ENCODE peak calls at places on chromosomes 5 and 9, in eight cellular contexts. Y is GM19239; J is sciatic nerve; G is activated CD4-positive, alpha-beta T cell treated with anti-CD3 and anti-CD28 coated beads, Interleukin-2, amount 50 U/mL, for 1 hour; D is Peyer's patch; P is mucosa of descending colon; H is effector CD4-positive, alpha-beta T cell; Q is left colon. F is an unnamed sample.

GRCh38 chr9:133199648-133200321 is 9.3 kb downstream of the OBP2B start:
- DNase-seq in Y (no peak), J (no peak), G (peak), D (no peak), P (peak), H (no peak), Q (peak), F (peak)

GRCh38 chr5:66620711-66621110 is 24.5 kb downstream of the MAST4 start:
- DNase-seq in Y (no peak), J (no peak), G (no peak), D (no peak), P (no peak), H (no peak), Q (no peak), F (no peak)

GRCh38 chr9:69637801-69638200 is 34.4 kb downstream of the APBA1 start:
- DNase-seq in Y (no peak), J (no peak), G (no peak), D (no peak), P (no peak), H (no peak), Q (no peak), F (no peak)

GRCh38 chr9:6818292-6818922 is 60.6 kb downstream of the KDM4C start:
- DNase-seq in Y (no peak), J (no peak), G (no peak), D (no peak), P (peak), H (no peak), Q (no peak), F (no peak)

GRCh38 chr5:159781626-159782157 is 134.6 kb upstream of the ADRA1B start:
- DNase-seq in Y (no peak), J (no peak), G (no peak), D (no peak), P (no peak), H (no peak), Q (no peak), F (no peak)

GRCh38 chr9:42396318-42396717 is 212.9 kb downstream of the SPATA31A6 start:
- DNase-seq in Y (no peak), J (no peak), G (no peak), D (no peak), P (no peak), H (no peak), Q (no peak), F (no peak)

GRCh38 chr5:55160493-55161209 is 680 bp downstream of the GPX8 start:
- DNase-seq in Y (no peak), J (peak), G (no peak), D (no peak), P (peak), H (no peak), Q (peak), F (peak)

GRCh38 chr9:14027114-14027812 is 286.7 kb downstream of the NFIB start:
- DNase-seq in Y (no peak), J (no peak), G (no peak), D (no peak), P (peak), H (no peak), Q (peak), F (peak)

GRCh38 chr5:76175821-76176403 is 92.7 kb downstream of the SV2C start:
- DNase-seq in Y (peak), J (no peak), G (no peak), D (no peak), P (no peak), H (no peak), Q (no peak), F (no peak)

GRCh38 chr9:37290881-37291485 is 131.5 kb upstream of the GRHPR start:
- DNase-seq in Y (no peak), J (no peak), G (no peak), D (no peak), P (no peak), H (no peak), Q (no peak), F (no peak)

GRCh38 chr5:97107266-97107665 is 35.1 kb downstream of the LIX1 start:
- DNase-seq in Y (no peak), J (no peak), G (no peak), D (no peak), P (no peak), H (no peak), Q (no peak), F (no peak)

GRCh38 chr9:96874947-96875459 is 20.7 kb upstream of the ZNF782 start:
- DNase-seq in Y (no peak), J (no peak), G (peak), D (peak), P (peak), H (peak), Q (peak), F (peak)

GRCh38 chr5:124040799-124041198 is 528.8 kb downstream of the CSNK1G3 start:
- DNase-seq in Y (no peak), J (no peak), G (no peak), D (no peak), P (peak), H (no peak), Q (no peak), F (no peak)

GRCh38 chr9:42388146-42388690 is 204.8 kb downstream of the SPATA31A6 start:
- DNase-seq in Y (no peak), J (no peak), G (no peak), D (no peak), P (no peak), H (no peak), Q (no peak), F (no peak)

GRCh38 chr9:137300607-137301085 is 1.4 kb downstream of the NRARP start:
- DNase-seq in Y (no peak), J (no peak), G (no peak), D (peak), P (peak), H (no peak), Q (no peak), F (peak)

GRCh38 chr5:69048233-69048632 is 45.6 kb upstream of the SLC30A5 start:
- DNase-seq in Y (no peak), J (no peak), G (no peak), D (no peak), P (no peak), H (no peak), Q (no peak), F (no peak)

GRCh38 chr5:89374818-89375521 is 492.0 kb upstream of the MEF2C start:
- DNase-seq in Y (no peak), J (no peak), G (no peak), D (no peak), P (peak), H (no peak), Q (no peak), F (no peak)

GRCh38 chr5:160467555-160468418 is 46.1 kb downstream of the PTTG1 start:
- DNase-seq in Y (peak), J (peak), G (peak), D (peak), P (peak), H (peak), Q (peak), F (peak)

GRCh38 chr5:139847790-139848507 is 52.3 kb downstream of the PSD2 start:
- DNase-seq in Y (peak), J (peak), G (peak), D (peak), P (peak), H (peak), Q (no peak), F (peak)

GRCh38 chr9:68870049-68870448 is 143.9 kb downstream of the PRKACG start:
- DNase-seq in Y (no peak), J (no peak), G (no peak), D (no peak), P (no peak), H (no peak), Q (no peak), F (no peak)

GRCh38 chr5:160159991-160160826 is 41.0 kb upstream of the PWWP2A start:
- DNase-seq in Y (no peak), J (no peak), G (no peak), D (no peak), P (no peak), H (no peak), Q (no peak), F (no peak)